ENCODE peak calls at places on chromosomes 12 and 14, in four cellular contexts. X is trophoblast cell, Y is psoas muscle, C is aorta. H is an unnamed sample.

GRCh38 chr14:57291692-57292647 is 23.2 kb downstream of the AP5M1 start:
- DNase-seq in X (no peak), Y (no peak), C (no peak), H (no peak)

GRCh38 chr14:76112889-76113611 is 38.7 kb upstream of the GPATCH2L start:
- DNase-seq in X (no peak), Y (no peak), C (no peak), H (no peak)

GRCh38 chr12:47819902-47820630 is at the start of gene HDAC7:
- DNase-seq in C (peak; percentile 94), X (peak; percentile 66), Y (peak; percentile 91), H (peak; percentile 94)

GRCh38 chr12:14828896-14829295 is 14.4 kb downstream of the ART4 start:
- DNase-seq in X (no peak), C (no peak), Y (no peak), H (no peak)

GRCh38 chr12:3803865-3804472 is 51.1 kb upstream of the CRACR2A start:
- DNase-seq in C (peak; percentile 85), X (peak; percentile 87), Y (peak; percentile 66), H (peak; percentile 73)

GRCh38 chr14:53295985-53296582 is 143.0 kb upstream of the DDHD1 start:
- DNase-seq in X (peak; percentile 78), C (no peak), Y (no peak), H (no peak)

GRCh38 chr14:92033912-92034687 is 5.8 kb downstream of the TRIP11 start:
- DNase-seq in Y (no peak), X (no peak), C (no peak), H (no peak)

GRCh38 chr12:44889162-44889561 is 13.0 kb upstream of the NELL2 start:
- DNase-seq in Y (no peak), X (no peak), C (no peak), H (no peak)

GRCh38 chr12:48198619-48198973 is 4.5 kb downstream of the OR10AD1 start:
- DNase-seq in C (peak; percentile 82), X (peak; percentile 36), Y (peak; percentile 65), H (peak; percentile 53)

GRCh38 chr12:66647034-66647691 is 31.7 kb downstream of the GRIP1 start:
- DNase-seq in Y (no peak), C (no peak), X (no peak), H (no peak)

GRCh38 chr14:59254146-59254910 is 65.9 kb downstream of the DAAM1 start:
- DNase-seq in Y (peak; percentile 46), X (no peak), C (no peak), H (peak; percentile 87)

GRCh38 chr12:117140397-117141096 is 41.3 kb upstream of the TESC start:
- DNase-seq in X (no peak), C (no peak), Y (no peak), H (no peak)

GRCh38 chr14:105859717-105860614 is 333.6 kb downstream of the TMEM121 start:
- DNase-seq in X (no peak), C (peak; percentile 61), Y (no peak), H (peak; percentile 60)

GRCh38 chr14:104718147-104718546 is 5.9 kb upstream of the ADSS1 start:
- DNase-seq in X (no peak), Y (no peak), C (no peak), H (no peak)

GRCh38 chr12:111093428-111094142 is 173.2 kb upstream of the MYL2 start:
- DNase-seq in C (no peak), X (no peak), Y (no peak), H (no peak)

GRCh38 chr12:116180448-116180847 is 97.0 kb downstream of the MED13L start:
- DNase-seq in Y (no peak), X (no peak), C (no peak), H (no peak)

DNA sequence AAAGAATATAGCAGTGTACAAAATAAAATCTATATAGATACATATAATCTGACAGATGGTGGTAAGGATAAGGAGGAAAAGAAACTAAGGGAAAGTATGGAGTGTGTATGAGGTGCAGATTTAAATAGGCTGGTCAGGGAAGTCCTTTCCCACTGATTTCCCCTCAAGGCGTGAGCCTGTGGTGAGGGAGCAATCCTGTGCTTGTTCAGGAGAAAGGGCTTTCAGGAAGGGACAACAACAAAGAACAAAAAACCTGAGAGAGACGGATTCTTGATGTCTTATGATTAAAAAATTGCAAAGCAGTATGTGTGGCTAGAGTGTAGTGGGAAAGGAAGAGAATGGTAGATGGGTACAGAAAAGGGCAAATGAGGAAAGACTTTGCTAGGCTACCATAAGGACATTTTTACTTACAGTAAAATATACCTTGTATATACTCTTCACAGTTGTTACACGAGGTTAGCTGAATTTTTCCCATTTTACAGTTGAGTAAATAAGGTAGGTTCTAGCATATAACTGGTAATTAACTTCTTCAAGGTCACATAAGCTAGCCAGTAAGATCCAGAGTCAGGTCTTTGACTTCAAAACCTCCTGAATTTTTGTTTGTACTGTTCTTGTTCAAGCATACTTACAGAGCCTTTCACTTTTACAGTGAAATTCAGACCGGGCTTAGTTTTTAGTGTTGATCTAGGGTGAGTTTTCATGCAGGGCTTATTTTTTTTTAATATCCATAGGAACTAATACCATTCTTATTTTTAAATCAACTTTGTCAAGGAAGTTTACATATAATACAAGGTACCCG is 15.6 kb downstream of the CNOT2 start:
- DNase-seq in X (no peak), Y (no peak), C (no peak), H (no peak)
- H3K27ac ChIP-seq in X (peak overlapping the region; percentile 19), Y (no peak overlapping the region), C (no peak overlapping the region), H (no peak overlapping the region)

GRCh38 chr12:108850854-108851573 is 6.4 kb downstream of the SSH1 start:
- DNase-seq in Y (peak; percentile 59), X (peak; percentile 36), C (peak; percentile 86), H (peak; percentile 81)

GRCh38 chr12:108854055-108854452 is 3.3 kb downstream of the SSH1 start:
- DNase-seq in C (no peak), Y (no peak), X (peak; percentile 24), H (no peak)

GRCh38 chr12:108853426-108853825 is 4.0 kb downstream of the SSH1 start:
- DNase-seq in Y (no peak), X (no peak), C (no peak), H (no peak)

GRCh38 chr12:108854453-108855283 is 2.7 kb downstream of the SSH1 start:
- DNase-seq in Y (peak; percentile 65), C (peak; percentile 85), X (peak; percentile 48), H (peak; percentile 65)

DNA sequence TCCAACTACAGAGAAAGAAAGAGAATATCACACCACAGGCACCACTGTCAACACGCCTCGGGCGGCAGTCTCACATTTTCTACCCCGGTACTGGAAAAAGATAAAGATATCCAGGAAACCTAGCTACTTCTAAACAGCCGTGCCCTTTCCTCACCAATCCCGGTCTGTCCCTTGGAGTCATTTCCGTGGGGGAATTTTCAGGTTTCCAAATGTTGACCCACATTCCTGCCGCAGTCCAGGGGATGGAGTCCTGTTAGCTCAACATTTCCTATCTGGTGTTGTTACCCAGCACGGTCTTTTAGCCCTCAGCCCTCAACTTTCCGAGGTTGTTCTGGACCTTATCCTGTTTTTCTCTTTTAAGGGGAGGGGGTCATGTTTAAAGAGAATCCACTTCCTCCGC is 4.7 kb downstream of the SSH1 start:
- DNase-seq in X (no peak), C (no peak), Y (no peak), H (no peak)
- H3K27ac ChIP-seq in X (peak overlapping the region; percentile 30), C (peak overlapping the region; percentile 71), Y (peak overlapping the region; percentile 100), H (peak overlapping the region; percentile 95)

DNA sequence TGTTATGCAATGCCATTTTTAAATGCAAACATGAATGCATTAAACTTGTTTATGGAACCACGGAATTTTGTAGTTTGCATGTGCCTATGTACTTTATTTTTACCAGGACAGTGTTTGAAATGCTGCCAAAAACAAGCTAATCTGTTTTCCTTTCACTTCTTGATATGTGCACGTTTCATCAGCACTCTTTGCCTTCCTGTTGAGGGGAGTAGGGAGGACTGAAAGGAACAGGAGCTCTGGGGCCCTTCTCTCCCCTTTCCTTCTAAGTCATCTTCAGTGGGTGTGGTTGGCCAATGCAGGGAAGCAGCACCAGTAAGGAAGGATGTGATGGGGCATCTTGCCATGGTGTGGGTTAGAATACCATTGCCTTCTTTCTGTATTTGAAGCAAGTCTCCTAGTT is 12.1 kb upstream of the PPP4R4 start:
- DNase-seq in X (no peak), C (no peak), Y (no peak), H (no peak)
- H3K27ac ChIP-seq in X (no peak overlapping the region), C (no peak overlapping the region), Y (no peak overlapping the region), H (no peak overlapping the region)

GRCh38 chr14:34983148-34983760 is 462 bp downstream of the SRP54 start:
- DNase-seq in Y (no peak), X (no peak), C (no peak), H (no peak)

GRCh38 chr14:34978444-34978843 is 4.3 kb upstream of the SRP54 start:
- DNase-seq in Y (no peak), X (no peak), C (no peak), H (no peak)

GRCh38 chr14:34981743-34982420 is 910 bp upstream of the SRP54 start:
- DNase-seq in C (no peak), X (peak; percentile 51), Y (no peak), H (no peak)

GRCh38 chr14:34982421-34983147 is at the start of gene SRP54:
- DNase-seq in Y (peak; percentile 98), X (peak; percentile 99), C (peak; percentile 99), H (peak; percentile 99)

GRCh38 chr14:34980337-34980900 is 2.4 kb upstream of the SRP54 start:
- DNase-seq in X (no peak), Y (no peak), C (no peak), H (no peak)
- H3K27ac ChIP-seq in X (no peak overlapping the region), Y (no peak overlapping the region), C (no peak overlapping the region), H (no peak overlapping the region)

GRCh38 chr12:54026640-54027441 is 1.4 kb upstream of the HOXC6 start:
- DNase-seq in Y (no peak), C (no peak), X (no peak), H (no peak)
- H3K27ac ChIP-seq in Y (peak overlapping the region; percentile 99), C (no peak overlapping the region), X (no peak overlapping the region), H (no peak overlapping the region)

DNA sequence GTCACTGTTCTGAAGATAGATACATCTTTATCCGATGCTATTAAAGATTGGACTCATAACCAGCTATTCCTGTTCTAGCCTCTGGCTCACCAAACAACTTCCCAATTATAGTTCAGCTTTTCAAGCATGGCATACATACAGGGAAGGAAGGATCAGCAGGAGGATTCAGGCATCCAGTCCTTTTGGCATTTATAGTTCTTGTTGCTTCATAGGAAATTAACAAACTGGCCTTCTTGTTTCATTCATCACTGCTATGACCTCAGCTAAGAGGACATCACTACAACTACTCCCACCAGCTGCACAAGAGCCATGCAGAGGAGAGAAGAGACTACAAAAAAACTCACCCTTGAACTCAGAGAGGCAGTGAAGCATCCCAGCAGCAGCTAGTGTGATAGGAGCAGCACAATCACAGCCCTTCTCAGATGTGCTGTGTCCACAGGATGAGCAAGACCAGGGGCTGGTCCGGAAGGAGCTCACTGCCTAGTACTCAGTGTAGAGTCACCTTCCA is 100.5 kb downstream of the SPTSSA start:
- DNase-seq in C (no peak), X (peak; percentile 47), Y (no peak), H (peak; percentile 32)
- H3K27ac ChIP-seq in C (no peak overlapping the region), X (no peak overlapping the region), Y (no peak overlapping the region), H (no peak overlapping the region)

GRCh38 chr12:94553130-94553519 is 93.5 kb upstream of the CEP83 start:
- DNase-seq in C (no peak), Y (no peak), X (peak; percentile 63), H (no peak)

GRCh38 chr12:94550964-94551363 is 91.3 kb upstream of the CEP83 start:
- DNase-seq in X (no peak), C (no peak), Y (no peak), H (no peak)

GRCh38 chr12:94555687-94556086 is 94.7 kb downstream of the TMCC3 start:
- DNase-seq in C (no peak), X (no peak), Y (no peak), H (no peak)

GRCh38 chr12:94553875-94554274 is 94.2 kb upstream of the CEP83 start:
- DNase-seq in C (no peak), X (no peak), Y (no peak), H (no peak)

GRCh38 chr12:94551810-94552209 is 92.1 kb upstream of the CEP83 start:
- DNase-seq in C (no peak), X (no peak), Y (no peak), H (no peak)
- H3K27ac ChIP-seq in C (no peak overlapping the region), X (no peak overlapping the region), Y (no peak overlapping the region), H (no peak overlapping the region)

GRCh38 chr14:61747342-61747741 is 14.9 kb upstream of the SNAPC1 start:
- DNase-seq in C (no peak), Y (no peak), X (no peak), H (no peak)
- H3K27ac ChIP-seq in C (no peak overlapping the region), Y (no peak overlapping the region), X (no peak overlapping the region), H (peak overlapping the region; percentile 7)

H was measured in heart left ventricle.